ENCODE peak calls at places on chromosomes 16 and 17, in four cellular contexts. F, J, W and Z are unnamed samples.

GRCh38 chr17:45749831-45750335 is 34.2 kb upstream of the CRHR1 start:
- DNase-seq in J (no peak), F (no peak), W (no peak), Z (no peak)

GRCh38 chr16:82657239-82657638 is 30.5 kb downstream of the CDH13 start:
- DNase-seq in J (no peak), W (no peak), F (no peak), Z (no peak)

GRCh38 chr17:8267480-8268147 is 18.5 kb downstream of the PFAS start:
- DNase-seq in F (no peak), W (no peak), J (no peak), Z (no peak)

GRCh38 chr17:17345294-17345597 is 42.1 kb downstream of the NT5M start:
- DNase-seq in J (no peak), W (no peak), F (no peak), Z (no peak)

GRCh38 chr16:48409839-48410610 is 24.8 kb upstream of the SIAH1 start:
- DNase-seq in W (peak), J (peak), F (no peak), Z (peak)

GRCh38 chr16:69286941-69287713 is 24.0 kb upstream of the VPS4A start:
- DNase-seq in W (peak), F (no peak), J (peak), Z (peak)

GRCh38 chr17:33142703-33143299 is 150.3 kb downstream of the ASIC2 start:
- DNase-seq in W (no peak), F (no peak), J (no peak), Z (no peak)

GRCh38 chr17:47967607-47968252 is 3.2 kb upstream of the CDK5RAP3 start:
- DNase-seq in F (no peak), J (peak), W (no peak), Z (no peak)

GRCh38 chr16:77767211-77767610 is 21.2 kb upstream of the VAT1L start:
- DNase-seq in J (no peak), W (no peak), F (no peak), Z (no peak)

GRCh38 chr17:62898239-62898864 is 67.7 kb upstream of the TANC2 start:
- DNase-seq in W (no peak), J (no peak), F (peak), Z (no peak)

GRCh38 chr16:70635356-70636016 is 10.9 kb upstream of the IL34 start:
- DNase-seq in W (no peak), J (no peak), F (no peak), Z (no peak)

GRCh38 chr16:78210305-78210704 is 110.9 kb downstream of the WWOX start:
- DNase-seq in J (no peak), W (no peak), F (no peak), Z (no peak)

GRCh38 chr17:40841246-40841645 is 18.8 kb upstream of the KRT10 start:
- DNase-seq in F (no peak), J (no peak), W (no peak), Z (no peak)

GRCh38 chr17:45242015-45242414 is 19.9 kb downstream of the SPATA32 start:
- DNase-seq in J (no peak), F (no peak), W (no peak), Z (no peak)

GRCh38 chr16:31700530-31701388 is 172.8 kb upstream of the ZNF267 start:
- DNase-seq in F (peak), J (peak), W (peak), Z (peak)

GRCh38 chr17:65181237-65182061 is 44.3 kb downstream of the RGS9 start:
- DNase-seq in F (no peak), J (no peak), W (no peak), Z (no peak)

GRCh38 chr16:29907973-29908372 is 7.7 kb downstream of the ASPHD1 start:
- DNase-seq in J (no peak), F (no peak), W (no peak), Z (no peak)

GRCh38 chr17:81656835-81657234 is 493 bp upstream of the PDE6G start:
- DNase-seq in F (no peak), W (no peak), J (no peak), Z (no peak)

GRCh38 chr16:51822471-51822870 is 671.4 kb upstream of the SALL1 start:
- DNase-seq in F (no peak), W (no peak), J (no peak), Z (no peak)

GRCh38 chr16:74556375-74556922 is 50.5 kb downstream of the GLG1 start:
- DNase-seq in F (no peak), J (no peak), W (no peak), Z (no peak)

GRCh38 chr17:9934354-9934753 is 29.3 kb upstream of the RCVRN start:
- DNase-seq in W (no peak), J (no peak), F (no peak), Z (no peak)

GRCh38 chr16:2497641-2498040 is 16.1 kb upstream of the ATP6V0C start:
- DNase-seq in F (no peak), J (no peak), W (no peak), Z (no peak)
- H3K27ac ChIP-seq in F (peak), J (no peak), W (no peak), Z (no peak)

DNA sequence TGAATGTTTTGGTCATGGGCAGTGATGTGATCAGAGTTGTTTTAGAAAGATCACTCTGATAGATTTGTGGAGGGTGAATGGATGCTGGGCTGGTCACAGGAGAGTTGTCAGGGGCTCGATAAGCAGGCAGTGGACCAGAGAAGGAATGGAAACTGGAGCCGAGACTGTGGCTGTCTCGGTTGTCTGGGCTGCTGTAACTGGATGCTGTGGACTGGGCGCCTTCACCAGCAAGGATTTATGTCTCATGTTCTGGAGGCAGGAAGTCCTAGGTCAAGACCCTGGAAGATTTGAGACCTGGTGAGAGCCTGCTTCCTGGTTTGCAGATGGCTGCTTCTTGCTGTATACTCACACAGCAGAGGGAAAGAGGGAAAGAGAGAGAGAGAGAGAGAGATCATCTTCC is 203.6 kb downstream of the HS3ST4 start:
- DNase-seq in F (no peak), J (no peak), W (no peak), Z (no peak)
- H3K27ac ChIP-seq in F (no peak), J (no peak), W (no peak), Z (no peak)

DNA sequence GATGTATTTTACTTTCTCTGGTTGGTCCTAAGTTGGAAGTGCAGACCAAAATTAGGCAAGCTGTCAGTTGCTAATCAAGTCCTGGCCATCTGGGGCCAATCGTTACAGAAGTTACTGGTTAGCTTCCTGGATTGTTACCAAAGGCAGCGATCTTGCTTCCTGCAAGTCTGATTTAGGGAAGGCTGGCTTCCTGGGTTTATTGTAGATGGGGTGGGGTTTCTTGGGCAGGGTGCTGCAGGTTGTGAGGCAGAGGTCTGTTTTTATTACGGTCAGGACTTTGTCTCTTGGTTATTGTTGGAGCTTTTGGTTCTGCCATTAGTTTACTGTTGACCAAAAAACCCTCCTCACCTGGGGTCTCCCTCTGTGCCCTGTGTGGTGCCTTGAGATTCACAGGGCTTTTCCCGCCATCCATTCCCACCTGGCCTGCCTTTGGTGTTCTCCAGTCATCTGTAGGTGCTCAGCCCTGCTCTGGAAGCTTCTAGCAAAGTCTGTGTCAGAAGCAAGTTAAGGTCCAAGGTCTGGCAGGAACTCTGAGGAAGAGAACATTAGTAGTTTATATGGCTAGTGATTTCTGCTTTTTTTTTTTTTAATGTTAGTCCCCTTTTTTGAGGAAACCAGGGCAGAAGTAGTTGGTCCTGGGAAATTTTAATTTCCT is 37.0 kb downstream of the SLC47A1 start:
- DNase-seq in W (no peak), J (peak), F (no peak), Z (no peak)
- H3K27ac ChIP-seq in W (no peak), J (peak), F (no peak), Z (no peak)

DNA sequence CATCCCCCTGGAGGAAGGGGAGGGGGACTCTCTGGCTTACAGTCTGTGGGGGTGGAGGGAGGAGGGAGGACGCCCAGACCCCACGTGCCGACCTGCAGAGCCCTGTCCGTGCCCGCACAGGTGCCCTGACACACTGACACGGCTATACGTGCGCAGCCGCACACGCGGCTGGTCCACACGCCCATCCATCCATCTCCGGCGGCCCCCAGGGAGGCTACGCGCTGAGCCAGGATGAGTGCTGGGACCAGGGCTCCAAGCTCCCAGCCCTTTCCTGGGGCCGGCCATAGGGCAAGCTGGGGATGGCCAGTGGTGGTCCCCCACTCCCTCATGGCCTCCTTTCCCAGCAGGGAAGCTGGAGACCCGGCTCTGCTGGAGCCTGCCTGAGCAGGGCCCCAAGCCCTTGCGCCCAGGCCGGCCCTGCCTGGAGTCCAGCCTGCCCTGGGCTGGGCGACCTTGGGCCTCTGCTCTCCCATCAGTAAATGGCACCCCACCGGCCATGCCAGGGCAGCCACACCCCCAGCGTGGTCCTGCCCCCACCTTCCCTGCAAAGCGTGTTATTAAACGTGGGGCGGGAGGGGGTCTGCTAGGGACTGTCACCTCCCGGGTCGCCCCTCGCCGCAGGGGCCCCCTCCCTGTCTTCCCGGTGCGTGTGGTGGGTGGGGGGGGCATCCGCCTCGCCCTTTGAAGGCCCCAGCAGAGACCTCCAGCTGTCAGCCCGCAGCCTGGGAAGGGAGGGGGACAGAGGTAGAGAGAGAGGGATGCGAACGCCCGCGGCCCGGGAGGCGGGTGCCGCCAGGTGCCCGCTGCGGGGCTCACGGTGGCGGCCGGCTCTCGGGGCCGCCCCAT is 866 bp downstream of the CASKIN1 start:
- DNase-seq in J (no peak), F (no peak), W (no peak), Z (no peak)
- H3K27ac ChIP-seq in J (no peak), F (no peak), W (no peak), Z (no peak)

GRCh38 chr17:55433629-55434422 is 12.2 kb upstream of the MMD start:
- DNase-seq in F (no peak), J (peak), W (no peak), Z (peak)

GRCh38 chr17:55433029-55433628 is 11.5 kb upstream of the MMD start:
- DNase-seq in F (no peak), W (no peak), J (no peak), Z (no peak)

GRCh38 chr17:55436224-55437164 is 14.9 kb upstream of the MMD start:
- DNase-seq in J (no peak), F (no peak), W (no peak), Z (no peak)

GRCh38 chr17:55435408-55435807 is 13.8 kb upstream of the MMD start:
- DNase-seq in W (no peak), J (no peak), F (no peak), Z (no peak)

DNA sequence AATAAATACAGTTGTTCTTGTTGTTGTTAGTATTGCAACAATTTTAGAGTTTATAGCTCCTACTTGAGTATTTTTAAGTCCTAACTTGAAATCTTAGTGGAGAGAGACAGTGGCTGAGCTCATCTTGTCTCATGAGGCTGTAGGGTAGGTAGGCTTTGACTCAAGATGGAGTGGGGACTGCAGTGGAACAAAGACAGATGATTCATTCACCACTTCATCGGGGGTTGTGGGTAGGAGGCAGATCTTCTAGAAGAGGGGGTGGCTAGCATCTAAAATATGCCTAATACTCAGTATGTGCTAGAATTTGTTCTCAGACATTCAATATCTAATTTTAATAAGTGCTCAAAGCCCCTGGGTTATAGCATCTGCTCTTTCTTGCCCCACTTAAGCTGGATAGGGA is 13.1 kb upstream of the MMD start:
- DNase-seq in J (no peak), W (no peak), F (no peak), Z (no peak)
- H3K27ac ChIP-seq in J (peak), W (no peak), F (no peak), Z (no peak)